ENCODE peak calls at places on chromosomes 5 and 9, in nine cellular contexts. R is heart left ventricle, L is gastrocnemius medialis, W is upper lobe of left lung, K is adrenal gland, F is endothelial cell of umbilical vein, O is right lobe of liver, C is IMR-90, Q is prostate gland. T is an unnamed sample.

GRCh38 chr5:142235050-142235797 is 89.6 kb downstream of the SPRY4 start:
- DNase-seq in R (no peak), L (no peak), W (no peak), K (no peak), F (peak), O (no peak), C (no peak), Q (no peak), T (no peak)

GRCh38 chr9:18459958-18460584 is 13.9 kb upstream of the ADAMTSL1 start:
- DNase-seq in R (no peak), L (no peak), W (no peak), K (no peak), F (peak), O (no peak), C (peak), Q (no peak), T (no peak)

GRCh38 chr9:109181284-109181683 is 14.2 kb upstream of the FRRS1L start:
- DNase-seq in R (no peak), L (no peak), W (no peak), K (no peak), F (no peak), O (no peak), C (no peak), Q (no peak), T (no peak)

GRCh38 chr5:134007581-134008256 is 2.9 kb upstream of the VDAC1 start:
- DNase-seq in R (no peak), L (no peak), W (no peak), K (no peak), F (no peak), O (no peak), C (no peak), Q (no peak), T (peak)

GRCh38 chr5:40841068-40841805 is at the start of gene CARD6:
- DNase-seq in R (no peak), L (no peak), W (no peak), K (no peak), F (peak), O (no peak), C (peak), Q (no peak), T (peak)

GRCh38 chr9:92616199-92617129 is 53.5 kb downstream of the IPPK start:
- DNase-seq in R (no peak), L (peak), W (no peak), K (peak), F (no peak), O (peak), C (no peak), Q (no peak), T (no peak)

GRCh38 chr5:176652136-176652535 is 4.9 kb downstream of the TSPAN17 start:
- DNase-seq in R (no peak), L (no peak), W (no peak), K (no peak), F (no peak), O (no peak), C (no peak), Q (no peak), T (no peak)

GRCh38 chr9:92952861-92953620 is 5.7 kb downstream of the FGD3 start:
- DNase-seq in R (no peak), L (no peak), W (no peak), K (no peak), F (no peak), O (no peak), C (no peak), Q (no peak), T (no peak)

GRCh38 chr5:73596705-73597328 is 29.2 kb upstream of the ARHGEF28 start:
- DNase-seq in R (no peak), L (no peak), W (no peak), K (peak), F (peak), O (no peak), C (peak), Q (peak), T (no peak)

GRCh38 chr5:8848997-8849585 is 696.8 kb downstream of the SEMA5A start:
- DNase-seq in R (no peak), L (no peak), W (no peak), K (no peak), F (peak), O (no peak), C (peak), Q (no peak), T (peak)

GRCh38 chr5:32190094-32190493 is 16.0 kb upstream of the GOLPH3 start:
- DNase-seq in R (peak), L (no peak), W (no peak), K (no peak), F (no peak), O (no peak), C (peak), Q (no peak), T (no peak)

GRCh38 chr5:96952118-96952750 is 16.4 kb downstream of the LNPEP start:
- DNase-seq in R (no peak), L (peak), W (no peak), K (no peak), F (no peak), O (no peak), C (no peak), Q (no peak), T (no peak)

GRCh38 chr5:33235824-33236223 is 204.9 kb upstream of the TARS1 start:
- DNase-seq in R (no peak), L (no peak), W (no peak), K (no peak), F (no peak), O (no peak), C (no peak), Q (no peak), T (no peak)

GRCh38 chr9:93513606-93514005 is 60.2 kb upstream of the FAM120AOS start:
- DNase-seq in R (no peak), L (no peak), W (no peak), K (no peak), F (no peak), O (no peak), C (no peak), Q (no peak), T (no peak)

GRCh38 chr5:52262844-52263243 is 524.9 kb upstream of the ITGA1 start:
- DNase-seq in R (no peak), L (no peak), W (no peak), K (no peak), F (no peak), O (no peak), C (no peak), Q (no peak), T (no peak)

GRCh38 chr9:115024925-115025535 is 92.9 kb downstream of the TNC start:
- DNase-seq in R (no peak), L (no peak), W (no peak), K (no peak), F (no peak), O (no peak), C (no peak), Q (no peak), T (no peak)

GRCh38 chr5:59186623-59187022 is 603.7 kb downstream of the RAB3C start:
- DNase-seq in R (no peak), L (no peak), W (no peak), K (no peak), F (no peak), O (no peak), C (peak), Q (no peak), T (no peak)

GRCh38 chr5:59506285-59506877 is 387.1 kb downstream of the PDE4D start:
- DNase-seq in R (no peak), L (no peak), W (no peak), K (no peak), F (peak), O (no peak), C (peak), Q (no peak), T (no peak)

GRCh38 chr5:150672237-150672883 is 11.3 kb downstream of the MYOZ3 start:
- DNase-seq in R (peak), L (peak), W (peak), K (peak), F (peak), O (peak), C (no peak), Q (peak), T (no peak)

GRCh38 chr5:151150484-151151262 is 6.9 kb downstream of the ANXA6 start:
- DNase-seq in R (no peak), L (no peak), W (no peak), K (peak), F (peak), O (no peak), C (peak), Q (no peak), T (no peak)

GRCh38 chr5:141716009-141716408 is 34.0 kb upstream of the ARAP3 start:
- DNase-seq in R (no peak), L (no peak), W (no peak), K (no peak), F (no peak), O (no peak), C (no peak), Q (peak), T (no peak)

GRCh38 chr5:132334812-132335211 is 34.7 kb upstream of the SLC22A5 start:
- DNase-seq in R (no peak), L (no peak), W (no peak), K (no peak), F (peak), O (no peak), C (peak), Q (no peak), T (peak)

GRCh38 chr5:74063821-74064598 is 438.0 kb downstream of the ARHGEF28 start:
- DNase-seq in R (no peak), L (no peak), W (no peak), K (no peak), F (peak), O (no peak), C (peak), Q (no peak), T (peak)

GRCh38 chr5:20351849-20352248 is 363.8 kb upstream of the CDH18 start:
- DNase-seq in R (no peak), L (no peak), W (no peak), K (no peak), F (no peak), O (no peak), C (no peak), Q (no peak), T (no peak)

GRCh38 chr9:128918921-128919320 is 1.9 kb upstream of the PHYHD1 start:
- DNase-seq in R (no peak), L (no peak), W (no peak), K (no peak), F (no peak), O (no peak), C (no peak), Q (no peak), T (no peak)

GRCh38 chr9:128917151-128917849 is 3.5 kb upstream of the PHYHD1 start:
- DNase-seq in R (peak), L (peak), W (peak), K (peak), F (peak), O (peak), C (peak), Q (peak), T (no peak)

GRCh38 chr9:128916745-128917144 is 4.0 kb upstream of the PHYHD1 start:
- DNase-seq in R (no peak), L (no peak), W (peak), K (no peak), F (no peak), O (no peak), C (no peak), Q (no peak), T (no peak)

GRCh38 chr9:128913995-128914772 is 6.6 kb upstream of the PHYHD1 start:
- DNase-seq in R (no peak), L (no peak), W (peak), K (no peak), F (no peak), O (no peak), C (no peak), Q (no peak), T (no peak)

DNA sequence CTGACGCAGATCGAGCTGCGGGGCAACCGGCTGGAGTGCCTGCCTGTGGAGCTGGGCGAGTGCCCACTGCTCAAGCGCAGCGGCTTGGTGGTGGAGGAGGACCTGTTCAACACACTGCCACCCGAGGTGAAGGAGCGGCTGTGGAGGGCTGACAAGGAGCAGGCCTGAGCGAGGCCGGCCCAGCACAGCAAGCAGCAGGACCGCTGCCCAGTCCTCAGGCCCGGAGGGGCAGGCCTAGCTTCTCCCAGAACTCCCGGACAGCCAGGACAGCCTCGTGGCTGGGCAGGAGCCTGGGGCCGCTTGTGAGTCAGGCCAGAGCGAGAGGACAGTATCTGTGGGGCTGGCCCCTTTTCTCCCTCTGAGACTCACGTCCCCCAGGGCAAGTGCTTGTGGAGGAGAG is 4.6 kb upstream of the PHYHD1 start:
- DNase-seq in R (no peak), L (peak), W (peak), K (no peak), F (no peak), O (peak), C (no peak), Q (peak), T (no peak)
- TF ChIP-seq POLR2A in R (no peak), L (no peak), W (no peak), K (no peak), F (no peak), O (no peak), C (no peak), Q (no peak), T (no peak)

GRCh38 chr9:87796232-87796631 is 70.3 kb downstream of the CTSL start:
- DNase-seq in R (no peak), L (no peak), W (no peak), K (no peak), F (no peak), O (no peak), C (no peak), Q (no peak), T (no peak)

GRCh38 chr9:87795178-87795577 is 69.3 kb downstream of the CTSL start:
- DNase-seq in R (no peak), L (no peak), W (no peak), K (no peak), F (no peak), O (no peak), C (no peak), Q (no peak), T (no peak)

GRCh38 chr9:87787735-87788134 is 61.8 kb downstream of the CTSL start:
- DNase-seq in R (no peak), L (no peak), W (no peak), K (no peak), F (no peak), O (no peak), C (no peak), Q (no peak), T (no peak)

GRCh38 chr9:87793292-87793691 is 67.4 kb downstream of the CTSL start:
- DNase-seq in R (no peak), L (peak), W (no peak), K (peak), F (no peak), O (peak), C (peak), Q (no peak), T (peak)

DNA sequence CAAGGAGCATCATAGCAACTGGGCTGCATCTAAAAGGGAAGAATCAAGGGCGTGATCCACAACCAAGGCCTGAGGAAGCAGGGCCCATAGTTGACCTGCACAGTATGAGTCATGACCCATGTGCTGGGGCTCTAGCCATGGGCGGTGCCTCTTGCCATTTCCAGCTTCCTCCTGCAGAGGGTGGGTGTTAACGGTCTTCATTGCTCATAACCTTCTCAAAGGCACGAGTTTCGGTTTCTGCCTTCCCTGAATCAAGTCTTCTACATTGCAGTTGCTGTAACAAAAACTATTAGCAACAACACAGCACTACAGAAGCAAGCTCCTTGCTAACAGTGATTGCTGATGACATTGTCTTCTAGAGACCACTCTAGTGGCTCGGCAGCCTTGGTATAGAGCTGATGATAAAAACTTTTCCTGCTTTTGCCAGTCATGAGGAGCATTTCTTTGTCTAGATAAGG is 66.9 kb downstream of the CTSL start:
- DNase-seq in R (peak), L (peak), W (no peak), K (peak), F (peak), O (peak), C (peak), Q (no peak), T (peak)
- TF ChIP-seq POLR2A in R (no peak), L (no peak), W (no peak), K (no peak), F (peak), O (no peak), C (no peak), Q (no peak), T (no peak)

DNA sequence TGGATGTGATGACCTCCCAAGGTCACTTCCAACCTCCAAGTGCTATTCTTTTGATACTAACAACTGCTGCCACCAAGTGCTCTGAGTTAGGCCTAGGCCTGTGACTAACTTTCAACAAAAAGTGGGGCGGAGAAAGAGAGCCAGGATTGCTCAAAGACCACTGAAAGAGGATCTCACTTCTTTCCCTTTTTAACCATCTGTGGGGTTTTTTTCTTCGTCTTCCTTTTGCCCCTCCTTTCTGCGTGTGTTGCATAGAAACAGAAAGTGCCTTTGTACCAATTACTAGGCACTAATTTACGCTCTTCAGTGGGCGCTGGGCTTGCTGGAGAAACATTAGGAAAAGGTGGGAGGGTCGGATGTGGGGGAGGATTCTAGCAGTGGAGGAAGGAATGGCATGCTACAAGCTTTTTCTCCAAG is 8.0 kb downstream of the KLF9 start:
- DNase-seq in R (no peak), L (no peak), W (no peak), K (no peak), F (no peak), O (no peak), C (peak), Q (no peak), T (no peak)
- TF ChIP-seq POLR2A in R (no peak), L (no peak), W (no peak), K (no peak), F (no peak), O (no peak), C (peak), Q (no peak), T (no peak)

GRCh38 chr9:95506692-95507455 is 9.9 kb downstream of the PTCH1 start:
- DNase-seq in R (peak), L (peak), W (peak), K (peak), F (peak), O (peak), C (peak), Q (no peak), T (peak)
- TF ChIP-seq POLR2A in R (peak), L (peak), W (no peak), K (no peak), F (peak), O (peak), C (no peak), Q (peak), T (peak)

DNA sequence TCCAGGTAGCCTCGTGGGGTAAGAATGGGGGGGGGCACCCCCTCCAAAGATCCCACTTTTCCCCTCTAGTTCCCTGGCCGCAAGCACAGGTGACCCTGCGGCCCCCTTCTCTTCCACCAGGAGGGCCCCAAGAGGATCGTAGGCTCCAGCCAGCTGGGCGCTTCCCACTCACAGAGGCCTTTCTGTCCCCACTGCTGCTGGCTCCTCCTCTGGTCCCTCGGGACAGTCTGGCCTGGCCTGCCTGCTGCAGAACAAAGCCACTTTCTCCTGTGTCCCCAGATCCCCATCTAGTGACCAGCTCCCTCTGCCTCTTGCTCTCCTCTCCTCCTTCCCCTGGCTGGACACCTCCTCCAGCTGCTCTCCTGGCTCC is 534 bp upstream of the SAPCD2 start:
- DNase-seq in R (peak), L (no peak), W (no peak), K (no peak), F (no peak), O (no peak), C (no peak), Q (no peak), T (no peak)
- TF ChIP-seq POLR2A in R (no peak), L (no peak), W (no peak), K (no peak), F (no peak), O (no peak), C (no peak), Q (no peak), T (no peak)

DNA sequence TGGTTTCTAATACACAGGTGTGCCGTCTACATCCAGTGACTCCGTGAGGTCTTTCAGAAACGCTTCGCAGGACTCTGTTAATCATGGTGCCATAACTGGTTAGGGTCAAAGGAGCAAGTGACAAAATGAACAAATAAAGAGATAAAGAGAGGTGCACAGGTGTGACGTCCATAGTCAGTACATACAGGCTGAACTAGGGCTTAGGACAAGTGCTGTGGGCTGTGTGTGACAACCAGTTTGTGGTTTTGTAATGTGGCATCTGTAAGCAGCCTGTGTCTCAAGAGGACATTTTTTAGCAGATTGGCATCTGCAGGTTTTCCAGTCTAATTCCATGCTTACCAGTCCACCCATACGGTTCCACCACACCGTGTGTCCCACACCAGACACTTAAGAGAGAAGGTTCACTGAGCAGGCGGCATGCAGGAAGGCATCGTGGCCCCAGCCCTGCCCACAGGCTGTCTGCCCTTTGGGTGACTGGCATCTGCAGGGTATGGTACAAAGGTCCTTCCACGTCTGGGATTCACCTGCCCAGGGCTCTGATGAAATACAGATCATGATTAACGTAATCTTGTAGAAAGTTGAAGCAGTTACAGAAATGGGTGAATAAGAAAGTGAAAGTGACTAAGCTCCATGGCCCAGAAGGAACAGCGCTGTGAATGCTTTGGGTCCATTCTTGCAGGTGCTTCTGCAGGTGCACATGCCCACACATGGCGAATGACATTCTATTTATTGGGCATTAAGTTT is 26.9 kb downstream of the SRD5A1 start:
- DNase-seq in R (no peak), L (no peak), W (no peak), K (no peak), F (no peak), O (peak), C (no peak), Q (no peak), T (no peak)
- TF ChIP-seq POLR2A in R (no peak), L (no peak), W (no peak), K (no peak), F (no peak), O (no peak), C (no peak), Q (no peak), T (no peak)

DNA sequence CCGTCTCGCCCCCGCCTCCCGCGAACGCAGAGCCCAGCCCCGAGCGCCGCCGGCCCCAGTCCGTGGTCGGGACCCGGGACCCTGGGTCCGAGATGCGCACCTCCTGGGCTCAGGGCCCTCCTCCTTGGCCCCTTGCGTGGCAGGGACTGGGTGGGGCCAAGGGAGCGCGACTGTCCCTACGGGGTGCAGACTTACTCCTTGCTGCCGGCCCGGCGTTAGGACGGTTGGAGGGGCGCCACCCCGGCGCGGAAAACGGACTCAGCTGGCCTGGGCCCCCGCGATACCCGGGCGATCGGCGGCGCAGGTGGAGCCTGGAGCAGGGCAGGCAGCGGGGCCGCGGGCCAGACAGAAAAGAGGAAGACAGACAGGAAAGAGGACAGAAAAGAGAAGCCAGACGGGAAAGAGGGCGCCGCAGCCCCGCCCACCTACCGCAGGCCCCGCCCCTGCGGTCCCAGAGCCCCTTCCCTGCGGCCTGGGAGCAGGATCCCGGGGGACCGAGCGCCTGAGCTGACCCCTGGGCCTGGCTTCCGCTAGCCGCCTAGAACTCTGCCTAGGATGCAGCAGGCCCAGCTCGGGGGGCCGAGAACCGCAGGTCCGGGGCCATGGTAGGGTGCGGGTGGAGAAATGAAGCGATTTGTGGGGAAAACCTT is at the start of gene GBGT1:
- DNase-seq in R (peak), L (peak), W (peak), K (peak), F (peak), O (peak), C (no peak), Q (no peak), T (no peak)
- TF ChIP-seq POLR2A in R (no peak), L (peak), W (no peak), K (peak), F (peak), O (peak), C (no peak), Q (peak), T (peak)

T was measured in H54.